ENCODE peak calls at places on chromosomes 5 and 9, in ten cellular contexts. D, A, I, F, Z, M, O, S, G and B are unnamed samples. For H3K4me1, the result is how much of the 10 kb centered on the place peaks cover.

GRCh38 chr5:169115725-169116124 is 185.2 kb downstream of the SLIT3 start:
- DNase-seq in D (no peak), A (no peak), I (no peak), F (no peak), Z (no peak), M (no peak), O (no peak), S (no peak), G (no peak), B (no peak)

GRCh38 chr5:141234109-141234508 is 11.0 kb downstream of the PCDHB14 start:
- DNase-seq in D (peak), A (peak), I (no peak), F (no peak), Z (no peak), M (no peak), O (no peak), S (no peak), G (peak), B (no peak)

GRCh38 chr5:146339715-146340259 is 1.1 kb downstream of the POU4F3 start:
- DNase-seq in D (no peak), A (no peak), I (no peak), F (no peak), Z (peak), M (no peak), O (no peak), S (no peak), G (no peak), B (no peak)

GRCh38 chr5:96651948-96652753 is 10.0 kb upstream of the CAST start:
- DNase-seq in D (no peak), A (no peak), I (no peak), F (no peak), Z (peak), M (no peak), O (no peak), S (no peak), G (no peak), B (no peak)

GRCh38 chr9:104748359-104749031 is 1.0 kb downstream of the NIPSNAP3A start:
- DNase-seq in D (peak), A (peak), I (peak), F (no peak), Z (no peak), M (no peak), O (peak), S (no peak), G (peak), B (no peak)

GRCh38 chr5:138955013-138955660 is 80.0 kb upstream of the LRRTM2 start:
- DNase-seq in D (no peak), A (peak), I (no peak), F (no peak), Z (no peak), M (no peak), O (no peak), S (no peak), G (peak), B (peak)

GRCh38 chr5:93162201-93162654 is 418.8 kb downstream of the NR2F1-AS1 start:
- DNase-seq in D (peak), A (no peak), I (peak), F (no peak), Z (no peak), M (peak), O (peak), S (peak), G (no peak), B (no peak)

GRCh38 chr9:108704156-108704852 is 151.5 kb downstream of the ACTL7B start:
- DNase-seq in D (peak), A (peak), I (peak), F (peak), Z (no peak), M (no peak), O (peak), S (no peak), G (no peak), B (no peak)

GRCh38 chr5:95283761-95284511 is 958 bp downstream of the MCTP1 start:
- DNase-seq in D (peak), A (no peak), I (peak), F (no peak), Z (peak), M (peak), O (peak), S (no peak), G (no peak), B (peak)

GRCh38 chr5:53161876-53162275 is 52.3 kb upstream of the MOCS2 start:
- DNase-seq in D (peak), A (no peak), I (no peak), F (no peak), Z (no peak), M (no peak), O (peak), S (no peak), G (no peak), B (no peak)

GRCh38 chr9:26742843-26743242 is 149.8 kb downstream of the CAAP1 start:
- DNase-seq in D (no peak), A (no peak), I (no peak), F (no peak), Z (no peak), M (no peak), O (no peak), S (no peak), G (no peak), B (no peak)

GRCh38 chr5:103327893-103328292 is 69.3 kb downstream of the MACIR start:
- DNase-seq in D (no peak), A (no peak), I (no peak), F (no peak), Z (no peak), M (no peak), O (no peak), S (no peak), G (no peak), B (no peak)

GRCh38 chr5:115952579-115952978 is 9.7 kb upstream of the LVRN start:
- DNase-seq in D (no peak), A (no peak), I (no peak), F (no peak), Z (no peak), M (no peak), O (no peak), S (no peak), G (no peak), B (no peak)

GRCh38 chr9:113012492-113012891 is 500 bp upstream of the ZNF883 start:
- DNase-seq in D (peak), A (no peak), I (no peak), F (no peak), Z (no peak), M (no peak), O (no peak), S (no peak), G (no peak), B (no peak)

GRCh38 chr5:180866296-180866695 is 5.2 kb upstream of the ZFP62 start:
- DNase-seq in D (no peak), A (no peak), I (no peak), F (no peak), Z (no peak), M (no peak), O (no peak), S (no peak), G (no peak), B (peak)

GRCh38 chr5:147384346-147385193 is 125.3 kb downstream of the DPYSL3 start:
- DNase-seq in D (no peak), A (no peak), I (no peak), F (no peak), Z (peak), M (peak), O (peak), S (no peak), G (no peak), B (no peak)

GRCh38 chr9:89778100-89779085 is 173.6 kb downstream of the GADD45G start:
- DNase-seq in D (no peak), A (no peak), I (no peak), F (no peak), Z (peak), M (no peak), O (no peak), S (no peak), G (peak), B (no peak)

GRCh38 chr5:8060235-8061139 is 191.5 kb downstream of the MTRR start:
- DNase-seq in D (no peak), A (no peak), I (no peak), F (no peak), Z (no peak), M (no peak), O (no peak), S (no peak), G (no peak), B (no peak)

DNA sequence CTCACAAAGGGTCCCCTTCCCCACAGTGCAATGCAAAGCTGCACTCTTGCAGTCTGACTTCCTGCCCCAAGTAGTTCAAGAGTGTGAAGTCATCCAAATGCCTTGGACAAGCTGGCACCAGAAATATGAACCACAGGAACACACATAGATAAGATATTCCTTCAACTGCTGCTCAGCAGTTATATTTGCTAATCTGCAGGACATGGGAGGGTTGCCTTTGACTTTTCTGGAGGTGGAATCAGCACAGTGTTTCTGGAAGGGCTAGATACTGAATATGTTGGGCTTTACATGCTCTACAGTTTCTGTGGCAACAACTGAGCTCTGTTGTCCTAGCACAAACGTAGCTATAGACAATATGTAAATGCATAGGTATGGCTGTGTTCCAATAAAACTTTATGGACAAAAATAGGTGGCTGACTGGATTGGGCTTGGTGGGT is 96.7 kb upstream of the PCA3 start:
- DNase-seq in D (peak), A (peak), I (no peak), F (no peak), Z (no peak), M (no peak), O (peak), S (no peak), G (no peak), B (no peak)
- H3K27ac ChIP-seq in D (peak), A (no peak), I (no peak), F (no peak), Z (no peak), M (no peak), O (no peak), S (no peak), G (no peak), B (no peak)

GRCh38 chr9:125644819-125645507 is 62.0 kb downstream of the MAPKAP1 start:
- DNase-seq in D (no peak), A (no peak), I (no peak), F (no peak), Z (no peak), M (peak), O (peak), S (no peak), G (no peak), B (no peak)
- H3K4me1 ChIP-seq in D (under half), A (under half), I (under half), F (half or more), Z (under half), M (under half), O (under half), S (under half), G (under half), B (under half)

DNA sequence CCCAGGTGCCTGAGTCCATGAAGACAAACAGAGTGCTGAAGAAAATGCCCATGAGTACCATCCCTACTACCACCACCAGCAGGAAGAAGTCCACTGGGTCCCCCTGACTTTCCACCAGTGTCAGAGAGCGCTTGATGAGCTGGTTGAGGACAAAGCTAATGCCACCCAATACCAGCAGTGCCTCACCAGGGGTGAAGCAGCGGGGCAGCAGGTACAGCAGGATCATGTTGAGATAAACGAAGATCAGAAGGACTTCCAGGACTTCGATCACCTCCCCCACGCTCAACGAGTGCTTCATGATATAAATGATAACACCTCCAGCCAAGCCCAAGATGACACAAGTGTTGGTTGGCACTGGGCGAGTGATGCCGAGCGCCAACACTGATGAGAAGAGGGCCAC is 859 bp downstream of the DOLK start:
- DNase-seq in D (no peak), A (no peak), I (no peak), F (no peak), Z (no peak), M (no peak), O (no peak), S (no peak), G (no peak), B (no peak)
- H3K9ac ChIP-seq in D (peak), A (no peak), I (peak), F (peak), Z (peak), M (peak), O (peak), S (peak), G (peak), B (peak)

GRCh38 chr9:127543973-127544533 is 68.0 kb upstream of the STXBP1 start:
- DNase-seq in D (no peak), A (no peak), I (no peak), F (no peak), Z (no peak), M (no peak), O (no peak), S (no peak), G (no peak), B (no peak)

GRCh38 chr9:127545196-127546124 is 66.6 kb upstream of the STXBP1 start:
- DNase-seq in D (peak), A (peak), I (peak), F (no peak), Z (peak), M (peak), O (peak), S (no peak), G (peak), B (peak)

GRCh38 chr9:127548352-127548878 is 63.7 kb upstream of the STXBP1 start:
- DNase-seq in D (no peak), A (no peak), I (no peak), F (no peak), Z (no peak), M (no peak), O (no peak), S (no peak), G (peak), B (no peak)

GRCh38 chr9:127549218-127549617 is 62.9 kb upstream of the STXBP1 start:
- DNase-seq in D (no peak), A (no peak), I (no peak), F (no peak), Z (no peak), M (no peak), O (no peak), S (no peak), G (no peak), B (no peak)

GRCh38 chr9:127546125-127546832 is 65.8 kb upstream of the STXBP1 start:
- DNase-seq in D (no peak), A (no peak), I (no peak), F (no peak), Z (no peak), M (no peak), O (no peak), S (no peak), G (peak), B (no peak)
- H3K27ac ChIP-seq in D (peak), A (peak), I (peak), F (no peak), Z (no peak), M (no peak), O (peak), S (peak), G (peak), B (peak)